ENCODE peak calls at places on chromosomes 12 and 14, in eight cellular contexts. H, I, T, Z, C, E, A and D are unnamed samples.

GRCh38 chr14:95303107-95303506 is 16.6 kb downstream of the CLMN start:
- DNase-seq in H (no peak), I (no peak), T (no peak), Z (no peak), C (no peak), E (no peak), A (no peak), D (no peak)

GRCh38 chr12:52812749-52813148 is 1.2 kb downstream of the KRT4 start:
- DNase-seq in H (no peak), I (no peak), T (no peak), Z (no peak), C (no peak), E (no peak), A (no peak), D (no peak)

GRCh38 chr14:29741909-29742401 is 185.7 kb downstream of the PRKD1 start:
- DNase-seq in H (no peak), I (no peak), T (no peak), Z (no peak), C (no peak), E (no peak), A (no peak), D (no peak)

GRCh38 chr12:25322918-25323773 is 72.4 kb upstream of the KRAS start:
- DNase-seq in H (no peak), I (no peak), T (no peak), Z (no peak), C (no peak), E (no peak), A (no peak), D (no peak)

GRCh38 chr14:96260341-96260821 is 4.4 kb downstream of the BDKRB1 start:
- DNase-seq in H (no peak), I (no peak), T (no peak), Z (no peak), C (no peak), E (no peak), A (no peak), D (no peak)

GRCh38 chr12:1591029-1591428 is 3.4 kb downstream of the FBXL14 start:
- DNase-seq in H (no peak), I (no peak), T (peak; percentile 27), Z (no peak), C (no peak), E (peak; percentile 53), A (no peak), D (no peak)

GRCh38 chr14:37230551-37231194 is 32.9 kb downstream of the MIPOL1 start:
- DNase-seq in H (no peak), I (peak; percentile 22), T (no peak), Z (no peak), C (no peak), E (no peak), A (no peak), D (no peak)

GRCh38 chr12:93484315-93484981 is 17.1 kb downstream of the MRPL42 start:
- DNase-seq in H (no peak), I (no peak), T (no peak), Z (no peak), C (no peak), E (no peak), A (no peak), D (no peak)

GRCh38 chr12:64180951-64181350 is 41.1 kb downstream of the KICS2 start:
- DNase-seq in H (no peak), I (no peak), T (no peak), Z (no peak), C (no peak), E (no peak), A (no peak), D (no peak)

GRCh38 chr12:14111230-14111865 is 129.9 kb upstream of the GRIN2B start:
- DNase-seq in H (no peak), I (peak; percentile 17), T (no peak), Z (no peak), C (no peak), E (peak; percentile 8), A (no peak), D (no peak)

GRCh38 chr14:36647827-36648753 is 13.6 kb upstream of the PAX9 start:
- DNase-seq in H (peak; percentile 17), I (no peak), T (no peak), Z (no peak), C (no peak), E (no peak), A (no peak), D (no peak)

GRCh38 chr12:117732761-117733160 is 236.0 kb downstream of the KSR2 start:
- DNase-seq in H (no peak), I (no peak), T (no peak), Z (no peak), C (no peak), E (no peak), A (no peak), D (no peak)

GRCh38 chr12:48142818-48143674 is 14.3 kb downstream of the ASB8 start:
- DNase-seq in H (no peak), I (no peak), T (no peak), Z (no peak), C (no peak), E (no peak), A (no peak), D (no peak)

GRCh38 chr12:121453629-121454028 is 53.7 kb downstream of the RNF34 start:
- DNase-seq in H (no peak), I (no peak), T (no peak), Z (no peak), C (no peak), E (no peak), A (no peak), D (no peak)

GRCh38 chr14:92475451-92476187 is 38.0 kb upstream of the RIN3 start:
- DNase-seq in H (peak; percentile 68), I (no peak), T (no peak), Z (no peak), C (no peak), E (no peak), A (no peak), D (no peak)

GRCh38 chr14:30610719-30611388 is 11.3 kb upstream of the SCFD1 start:
- DNase-seq in H (peak; percentile 36), I (no peak), T (no peak), Z (no peak), C (no peak), E (peak; percentile 24), A (peak; percentile 32), D (peak; percentile 56)

GRCh38 chr14:70023871-70024270 is 144.7 kb downstream of the SMOC1 start:
- DNase-seq in H (no peak), I (no peak), T (no peak), Z (no peak), C (no peak), E (no peak), A (no peak), D (no peak)

GRCh38 chr12:88726806-88727722 is 146.8 kb upstream of the KITLG start:
- DNase-seq in H (no peak), I (no peak), T (no peak), Z (no peak), C (no peak), E (no peak), A (no peak), D (no peak)

GRCh38 chr14:20631023-20631820 is 10.3 kb downstream of the OR6S1 start:
- DNase-seq in H (peak; percentile 46), I (no peak), T (peak; percentile 45), Z (no peak), C (peak; percentile 37), E (peak; percentile 72), A (peak; percentile 4), D (no peak)

GRCh38 chr12:12456637-12457036 is 99.8 kb downstream of the BORCS5 start:
- DNase-seq in H (no peak), I (no peak), T (no peak), Z (no peak), C (no peak), E (no peak), A (no peak), D (no peak)

GRCh38 chr12:14275886-14276285 is 89.6 kb upstream of the ATF7IP start:
- DNase-seq in H (no peak), I (no peak), T (no peak), Z (no peak), C (no peak), E (no peak), A (no peak), D (no peak)

GRCh38 chr12:12881495-12881894 is 9.9 kb upstream of the GPRC5A start:
- DNase-seq in H (no peak), I (no peak), T (no peak), Z (no peak), C (no peak), E (no peak), A (no peak), D (no peak)

GRCh38 chr12:8037046-8037663 is 4.6 kb downstream of the FOXJ2 start:
- DNase-seq in H (no peak), I (no peak), T (no peak), Z (no peak), C (no peak), E (no peak), A (no peak), D (no peak)

GRCh38 chr14:72443991-72444431 is 449.9 kb downstream of the DPF3 start:
- DNase-seq in H (no peak), I (no peak), T (peak; percentile 37), Z (no peak), C (no peak), E (peak; percentile 86), A (no peak), D (no peak)

GRCh38 chr14:104545151-104545931 is 34.2 kb upstream of the C14orf180 start:
- DNase-seq in H (peak; percentile 15), I (no peak), T (no peak), Z (no peak), C (peak; percentile 62), E (no peak), A (peak; percentile 29), D (peak; percentile 78)

GRCh38 chr12:120367924-120368788 is 808 bp downstream of the MSI1 start:
- DNase-seq in H (no peak), I (no peak), T (no peak), Z (no peak), C (no peak), E (peak; percentile 68), A (no peak), D (no peak)

GRCh38 chr14:96688629-96689028 is 108.6 kb upstream of the VRK1 start:
- DNase-seq in H (no peak), I (no peak), T (no peak), Z (no peak), C (no peak), E (no peak), A (no peak), D (no peak)

GRCh38 chr12:52185400-52185967 is 6.3 kb downstream of the KRT80 start:
- DNase-seq in H (no peak), I (no peak), T (no peak), Z (no peak), C (no peak), E (no peak), A (no peak), D (no peak)

GRCh38 chr14:71803539-71804260 is 128.5 kb upstream of the RGS6 start:
- DNase-seq in H (no peak), I (no peak), T (no peak), Z (no peak), C (no peak), E (no peak), A (no peak), D (no peak)

GRCh38 chr14:68856572-68856971 is 63.7 kb upstream of the ZFP36L1 start:
- DNase-seq in H (no peak), I (no peak), T (no peak), Z (no peak), C (no peak), E (no peak), A (no peak), D (no peak)

GRCh38 chr14:76136476-76137160 is 15.1 kb upstream of the GPATCH2L start:
- DNase-seq in H (no peak), I (peak; percentile 24), T (no peak), Z (no peak), C (no peak), E (no peak), A (no peak), D (no peak)

GRCh38 chr12:96766232-96766631 is 140.8 kb upstream of the NEDD1 start:
- DNase-seq in H (no peak), I (no peak), T (no peak), Z (no peak), C (no peak), E (no peak), A (no peak), D (no peak)

GRCh38 chr12:108700833-108701450 is 30.4 kb downstream of the CORO1C start:
- DNase-seq in H (no peak), I (peak; percentile 50), T (no peak), Z (no peak), C (no peak), E (no peak), A (no peak), D (no peak)

GRCh38 chr14:35808076-35808657 is 928 bp downstream of the RALGAPA1 start:
- DNase-seq in H (peak; percentile 29), I (no peak), T (peak; percentile 31), Z (no peak), C (no peak), E (peak; percentile 46), A (no peak), D (no peak)